ENCODE peak calls at places on chromosomes 13 and 19, in six cellular contexts. T is H9, I is H1, B is IMR-90, S is mesenchymal stem cell, O is trophoblast cell. L is an unnamed sample.

GRCh38 chr13:26480246-26480855 is 77.1 kb upstream of the WASF3 start:
- DNase-seq in S (no peak), T (no peak), I (no peak), O (peak), B (peak), L (no peak)

GRCh38 chr19:15673176-15673654 is 328 bp downstream of the CYP4F12 start:
- DNase-seq in I (no peak), B (no peak), S (no peak), O (peak), T (no peak), L (no peak)

GRCh38 chr13:94829201-94829600 is 116.9 kb upstream of the SOX21 start:
- DNase-seq in B (no peak), O (no peak), S (no peak), I (no peak), T (no peak), L (peak)

GRCh38 chr13:79287994-79288795 is 117.9 kb downstream of the RBM26 start:
- DNase-seq in S (no peak), I (no peak), T (peak), B (no peak), O (no peak), L (peak)

GRCh38 chr19:34835952-34836351 is 62.9 kb upstream of the ZNF599 start:
- DNase-seq in I (no peak), O (no peak), S (no peak), T (no peak), B (no peak), L (no peak)

GRCh38 chr19:6556480-6556879 is 25.7 kb downstream of the TNFSF9 start:
- DNase-seq in I (no peak), B (no peak), O (peak), S (no peak), T (no peak), L (no peak)

GRCh38 chr13:20270163-20270865 is 38.2 kb upstream of the GJB6 start:
- DNase-seq in B (no peak), S (no peak), T (no peak), O (no peak), I (no peak), L (no peak)

GRCh38 chr19:35959040-35959967 is 23.1 kb downstream of the LRFN3 start:
- DNase-seq in I (no peak), S (no peak), T (peak), O (no peak), B (no peak), L (no peak)

GRCh38 chr13:33869005-33869404 is 51.1 kb downstream of the RFC3 start:
- DNase-seq in I (no peak), S (no peak), T (no peak), B (no peak), O (no peak), L (no peak)

GRCh38 chr19:4744451-4745170 is 21.0 kb upstream of the DPP9 start:
- DNase-seq in S (peak), I (no peak), B (peak), O (peak), T (no peak), L (no peak)

GRCh38 chr13:109333893-109334651 is 452.3 kb downstream of the IRS2 start:
- DNase-seq in B (no peak), S (no peak), T (no peak), O (no peak), I (no peak), L (no peak)

GRCh38 chr13:50910483-50910805 is 853 bp downstream of the RNASEH2B start:
- DNase-seq in S (peak), T (peak), I (no peak), B (peak), O (no peak), L (peak)

GRCh38 chr19:38059897-38060296 is 152.9 kb downstream of the SIPA1L3 start:
- DNase-seq in B (no peak), O (no peak), T (no peak), S (peak), I (no peak), L (no peak)

GRCh38 chr13:112783135-112783945 is 93.5 kb downstream of the ATP11A start:
- DNase-seq in O (no peak), I (no peak), S (peak), T (no peak), B (peak), L (no peak)

GRCh38 chr19:907183-907853 is 5.7 kb downstream of the R3HDM4 start:
- DNase-seq in B (no peak), T (no peak), O (no peak), I (no peak), S (no peak), L (no peak)

GRCh38 chr13:41384749-41385503 is 72.4 kb upstream of the RGCC start:
- DNase-seq in S (peak), B (peak), T (no peak), O (peak), I (no peak), L (no peak)

GRCh38 chr13:111978536-111978935 is 88.4 kb upstream of the SOX1 start:
- DNase-seq in S (no peak), I (no peak), O (no peak), B (no peak), T (no peak), L (no peak)

GRCh38 chr19:41298327-41298964 is 11.5 kb upstream of the CCDC97 start:
- DNase-seq in S (peak), I (no peak), B (peak), T (no peak), O (peak), L (no peak)

GRCh38 chr13:77513719-77514335 is 21.7 kb upstream of the SCEL start:
- DNase-seq in B (no peak), I (no peak), S (no peak), T (no peak), O (no peak), L (no peak)

GRCh38 chr13:100602472-100603142 is 14.0 kb upstream of the GGACT start:
- DNase-seq in O (no peak), I (no peak), B (no peak), S (no peak), T (no peak), L (no peak)

GRCh38 chr13:49584771-49585182 is 581 bp downstream of the RCBTB1 start:
- DNase-seq in B (peak), O (no peak), S (peak), I (no peak), T (no peak), L (peak)

GRCh38 chr19:45968626-45969025 is 5.0 kb downstream of the NOVA2 start:
- DNase-seq in S (no peak), I (no peak), B (no peak), T (no peak), O (peak), L (no peak)

GRCh38 chr19:11324079-11324661 is 15.3 kb downstream of the RAB3D start:
- DNase-seq in O (peak), B (peak), T (no peak), S (peak), I (no peak), L (no peak)

GRCh38 chr13:109427148-109427547 is 359.2 kb downstream of the IRS2 start:
- DNase-seq in T (no peak), O (no peak), B (no peak), S (no peak), I (no peak), L (no peak)

GRCh38 chr13:70043685-70044084 is 63.9 kb upstream of the ATXN8OS start:
- DNase-seq in I (no peak), O (peak), B (no peak), S (peak), T (no peak), L (no peak)

GRCh38 chr13:31807090-31807541 is 67.8 kb downstream of the RXFP2 start:
- DNase-seq in S (peak), B (no peak), T (no peak), I (no peak), O (no peak), L (no peak)

GRCh38 chr19:31348416-31349159 is 648 bp downstream of the TSHZ3 start:
- DNase-seq in I (no peak), O (no peak), T (no peak), S (peak), B (no peak), L (no peak)

GRCh38 chr13:73171242-73171641 is 112.4 kb downstream of the KLF5 start:
- DNase-seq in T (no peak), I (no peak), B (no peak), S (no peak), O (peak), L (no peak)

GRCh38 chr19:56139847-56140582 is 1.1 kb upstream of the ZNF444 start:
- DNase-seq in T (no peak), O (peak), B (no peak), I (no peak), S (peak), L (no peak)

GRCh38 chr19:58569191-58569942 is 3.8 kb downstream of the MZF1 start:
- DNase-seq in S (no peak), I (no peak), O (no peak), T (no peak), B (no peak), L (no peak)

GRCh38 chr13:69124996-69125395 is 982.6 kb upstream of the ATXN8OS start:
- DNase-seq in T (no peak), I (no peak), S (peak), B (no peak), O (no peak), L (no peak)

GRCh38 chr19:6064703-6065073 is 45.6 kb downstream of the RFX2 start:
- DNase-seq in T (no peak), O (peak), I (no peak), S (no peak), B (no peak), L (no peak)

GRCh38 chr19:41774515-41774980 is 19.2 kb downstream of the CEACAM6 start:
- DNase-seq in I (no peak), B (no peak), T (no peak), O (no peak), S (no peak), L (no peak)

GRCh38 chr13:30647420-30647819 is 29.7 kb downstream of the USPL1 start:
- DNase-seq in B (no peak), O (no peak), I (no peak), S (no peak), T (no peak), L (no peak)

GRCh38 chr19:927044-927706 is 1.3 kb downstream of the ARID3A start:
- DNase-seq in I (no peak), O (peak), S (peak), T (peak), B (no peak), L (no peak)

GRCh38 chr19:7869453-7869909 is 4.7 kb downstream of the PRR36 start:
- DNase-seq in S (peak), T (peak), O (peak), I (no peak), B (peak), L (no peak)

GRCh38 chr19:54207908-54208783 is 7.5 kb downstream of the RPS9 start:
- DNase-seq in B (peak), O (peak), T (no peak), S (peak), I (no peak), L (no peak)

GRCh38 chr19:31534786-31535185 is 185.6 kb upstream of the TSHZ3 start:
- DNase-seq in T (no peak), B (no peak), S (no peak), O (no peak), I (no peak), L (no peak)

GRCh38 chr19:41934849-41935374 is 6.7 kb upstream of the ERFL start:
- DNase-seq in S (peak), O (peak), T (peak), I (peak), B (peak), L (peak)

DNA sequence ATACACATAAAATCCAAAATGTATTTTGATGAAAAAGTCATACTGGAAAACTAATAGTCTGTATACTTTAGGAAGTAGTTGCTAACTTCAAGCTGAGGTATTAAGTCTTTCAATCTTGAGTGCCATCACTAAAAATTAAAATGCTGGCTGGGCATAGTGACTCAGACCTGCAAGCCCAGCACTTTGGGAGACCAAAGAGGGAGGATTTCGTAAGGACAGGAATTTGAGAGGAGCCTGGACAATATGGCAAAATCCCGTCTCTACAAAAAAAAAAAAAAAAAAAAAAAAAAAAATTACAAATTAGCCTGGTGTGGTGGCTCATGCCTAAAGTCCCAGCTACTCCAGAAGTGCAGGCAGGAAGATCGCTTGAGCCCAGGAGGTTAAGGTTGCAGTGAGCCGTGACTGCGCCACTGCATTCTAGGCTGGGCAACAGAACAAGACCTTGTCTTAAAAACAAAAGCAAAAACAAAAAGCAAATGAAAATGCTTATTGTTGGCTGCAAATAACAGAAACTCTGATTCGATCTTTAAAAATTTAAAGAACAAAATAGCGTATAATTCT is 1994.2 kb upstream of the PCDH20 start:
- DNase-seq in S (no peak), T (no peak), B (no peak), O (peak), I (no peak), L (no peak)
- H2AFZ ChIP-seq in S (no peak), T (no peak), B (no peak), O (no peak), I (no peak), L (no peak)

DNA sequence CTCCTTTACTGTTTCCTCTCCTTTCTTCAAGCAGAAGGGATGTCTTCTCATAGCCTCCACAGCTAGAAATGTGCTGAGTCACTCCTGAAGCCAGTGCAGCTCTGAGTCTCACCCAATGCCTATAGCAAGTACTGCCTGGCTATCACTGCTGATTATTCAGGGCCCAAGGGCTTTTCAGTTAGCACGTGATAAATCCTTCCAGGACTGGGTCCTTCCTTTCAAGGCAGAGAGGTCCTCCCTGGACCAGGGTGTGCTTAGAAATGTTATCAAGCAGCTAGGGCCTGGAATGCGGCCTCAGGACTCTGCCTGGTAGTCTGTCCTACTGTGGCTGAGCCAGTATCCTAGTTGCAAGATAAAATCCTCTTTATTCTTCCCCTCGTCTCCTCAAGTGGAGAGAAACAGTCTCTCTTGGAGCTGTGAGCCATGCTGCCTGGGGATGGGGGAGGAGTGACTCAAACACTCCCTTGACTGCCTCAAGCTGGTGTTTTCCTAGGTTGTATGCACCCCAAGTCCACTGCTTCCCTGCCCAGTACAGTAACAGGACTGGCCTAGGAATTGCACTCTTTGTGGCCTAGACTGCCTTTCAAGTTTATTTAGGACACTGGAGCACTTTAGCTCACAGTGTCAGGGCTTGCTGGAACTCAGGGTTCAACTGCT is 198.7 kb upstream of the SERP2 start:
- DNase-seq in O (peak), I (no peak), B (peak), S (peak), T (no peak), L (no peak)
- H2BK5ac ChIP-seq in O (peak), I (peak), B (peak), S (no peak), T (no peak), L (no peak)

GRCh38 chr13:93368705-93369104 is 142.1 kb downstream of the GPC6 start:
- DNase-seq in O (no peak), S (no peak), B (no peak), T (no peak), I (no peak), L (no peak)
- H4K91ac ChIP-seq in O (no peak), S (no peak), B (no peak), T (no peak), I (no peak), L (no peak)

GRCh38 chr19:32676186-32676894 is 692 bp downstream of the RGS9BP start:
- DNase-seq in I (no peak), S (no peak), O (peak), T (peak), B (no peak), L (peak)
- H2AFZ ChIP-seq in I (peak), S (peak), O (peak), T (no peak), B (peak), L (peak)

GRCh38 chr19:17932485-17933338 is at the start of gene CCDC124:
- DNase-seq in I (peak), T (peak), B (peak), S (peak), O (peak), L (peak)
- H2BK5ac ChIP-seq in I (peak), T (peak), B (peak), S (peak), O (peak), L (peak)

GRCh38 chr13:47111499-47111898 is 214.6 kb upstream of the HTR2A start:
- DNase-seq in T (no peak), B (no peak), O (no peak), S (no peak), I (no peak), L (no peak)

GRCh38 chr13:47110833-47111240 is 214.0 kb upstream of the HTR2A start:
- DNase-seq in T (no peak), S (no peak), B (no peak), I (no peak), O (no peak), L (no peak)

GRCh38 chr13:47112900-47113299 is 216.0 kb upstream of the HTR2A start:
- DNase-seq in T (no peak), O (no peak), I (no peak), S (no peak), B (no peak), L (no peak)

GRCh38 chr13:47114030-47114429 is 217.2 kb upstream of the HTR2A start:
- DNase-seq in B (peak), O (peak), I (no peak), T (no peak), S (peak), L (no peak)

GRCh38 chr13:47112205-47112896 is 215.5 kb upstream of the HTR2A start:
- DNase-seq in S (no peak), T (peak), I (peak), O (no peak), B (no peak), L (peak)
- H4K91ac ChIP-seq in S (no peak), T (no peak), I (no peak), O (no peak), B (no peak), L (no peak)

DNA sequence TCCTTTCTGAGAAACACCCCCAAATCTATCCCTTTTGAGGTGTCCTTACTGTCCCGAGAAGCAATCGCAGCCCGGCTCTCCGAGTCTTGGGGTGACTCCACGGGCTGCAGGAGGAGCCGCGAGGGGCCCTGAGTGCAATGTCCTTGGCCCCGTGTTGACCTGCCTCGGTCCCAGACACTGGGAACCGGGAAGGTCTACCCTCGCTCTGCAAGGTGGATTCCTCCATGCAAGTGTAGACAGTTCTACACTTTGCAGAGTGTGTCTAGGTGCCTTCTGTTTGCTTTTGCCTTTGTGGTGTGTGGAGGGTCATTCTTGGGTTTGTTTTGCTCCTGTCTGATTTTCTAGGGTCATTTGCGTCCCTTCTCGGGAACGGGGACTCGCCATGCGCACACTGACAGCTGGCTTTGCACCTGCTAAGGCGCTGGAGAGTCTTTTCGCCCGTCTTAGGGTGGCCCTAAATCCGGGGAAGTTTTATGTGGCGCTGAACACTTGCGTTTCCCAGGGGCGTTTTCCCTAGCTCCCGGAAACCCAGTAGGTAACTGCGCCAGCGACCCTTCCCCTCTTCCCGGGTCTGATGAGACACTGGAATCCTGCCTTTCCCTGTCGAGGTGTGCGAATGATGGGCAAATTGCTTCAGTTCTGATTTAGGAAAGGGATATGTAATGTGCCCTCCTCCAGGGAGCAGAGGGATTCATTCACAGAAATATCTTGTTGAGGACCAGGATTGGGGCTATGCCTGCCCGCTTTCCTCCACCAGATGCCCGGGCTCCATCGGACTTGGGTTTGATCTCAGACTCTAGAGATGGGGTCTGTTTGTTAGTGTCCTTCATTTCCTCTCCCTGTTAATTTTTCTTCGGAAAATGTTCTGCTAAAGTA is 755 bp downstream of the SERTM1 start:
- DNase-seq in B (no peak), O (no peak), S (no peak), T (peak), I (no peak), L (no peak)
- H2AFZ ChIP-seq in B (peak), O (no peak), S (no peak), T (no peak), I (peak), L (peak)

L was measured in neuronal stem cell.